ENCODE peak calls at places on chromosomes 16 and 17, in ten cellular contexts. I is NCI-H510A treated with DMSO at 0.1 percent for 48 hours, X is cardiac fibroblast, S is ovary, N is T-cell, T is naive B cell, O is cardiac muscle cell, A is WTC11, W is brain microvascular endothelial cell, V is Peyer's patch. G is an unnamed sample.

GRCh38 chr16:35909351-35909954 is 2450.0 kb downstream of the TP53TG3F start:
- DNase-seq in I (no peak), X (no peak), S (no peak), N (no peak), T (no peak), O (no peak), A (no peak), W (no peak), V (no peak), G (no peak)

GRCh38 chr16:66293932-66294331 is 72.6 kb upstream of the CDH5 start:
- DNase-seq in I (no peak), X (no peak), S (no peak), N (no peak), T (no peak), O (no peak), A (no peak), W (no peak), V (no peak), G (no peak)

GRCh38 chr17:66737524-66737923 is 97.4 kb upstream of the CACNG5 start:
- DNase-seq in I (peak; percentile 56), X (peak; percentile 21), S (peak; percentile 46), N (no peak), T (no peak), O (peak; percentile 47), A (peak; percentile 54), W (peak; percentile 66), V (no peak), G (no peak)

GRCh38 chr17:34384822-34385605 is 22.0 kb upstream of the CCL1 start:
- DNase-seq in I (no peak), X (no peak), S (no peak), N (no peak), T (no peak), O (no peak), A (no peak), W (no peak), V (no peak), G (peak; percentile 2)

GRCh38 chr16:2749476-2749875 is 3.0 kb upstream of the SRRM2 start:
- DNase-seq in I (no peak), X (no peak), S (no peak), N (no peak), T (no peak), O (no peak), A (no peak), W (no peak), V (no peak), G (no peak)

GRCh38 chr16:17416461-17417221 is 54.1 kb downstream of the XYLT1 start:
- DNase-seq in I (peak; percentile 64), X (peak; percentile 26), S (no peak), N (peak; percentile 28), T (peak; percentile 86), O (peak; percentile 59), A (peak; percentile 31), W (no peak), V (peak; percentile 83), G (no peak)

GRCh38 chr16:65634291-65634690 is 512.4 kb upstream of the CDH11 start:
- DNase-seq in I (no peak), X (no peak), S (no peak), N (no peak), T (no peak), O (no peak), A (peak; percentile 16), W (no peak), V (no peak), G (no peak)

GRCh38 chr16:30054959-30055553 is 10.5 kb upstream of the ALDOA start:
- DNase-seq in I (peak; percentile 47), X (no peak), S (no peak), N (no peak), T (no peak), O (peak; percentile 60), A (peak; percentile 84), W (no peak), V (no peak), G (no peak)

GRCh38 chr17:57989011-57989345 is 924 bp upstream of the VEZF1 start:
- DNase-seq in I (peak; percentile 62), X (peak; percentile 47), S (no peak), N (no peak), T (no peak), O (peak; percentile 38), A (no peak), W (peak; percentile 24), V (no peak), G (peak; percentile 55)

GRCh38 chr16:58286280-58286679 is 8.5 kb downstream of the PRSS54 start:
- DNase-seq in I (no peak), X (no peak), S (no peak), N (no peak), T (no peak), O (no peak), A (no peak), W (no peak), V (no peak), G (no peak)

GRCh38 chr17:67156269-67157199 is 88.5 kb downstream of the HELZ start:
- DNase-seq in I (no peak), X (peak; percentile 53), S (no peak), N (no peak), T (no peak), O (no peak), A (no peak), W (peak; percentile 33), V (no peak), G (no peak)

GRCh38 chr16:81873843-81874752 is 95.0 kb downstream of the PLCG2 start:
- DNase-seq in I (peak; percentile 11), X (peak; percentile 61), S (no peak), N (peak; percentile 38), T (peak; percentile 64), O (peak; percentile 75), A (peak; percentile 77), W (peak; percentile 48), V (peak; percentile 77), G (peak; percentile 64)

GRCh38 chr17:7083592-7083991 is 3.5 kb upstream of the CLEC10A start:
- DNase-seq in I (no peak), X (peak; percentile 41), S (no peak), N (no peak), T (no peak), O (no peak), A (no peak), W (peak; percentile 40), V (no peak), G (no peak)

GRCh38 chr17:4187076-4187475 is 44.1 kb downstream of the CYB5D2 start:
- DNase-seq in I (no peak), X (no peak), S (no peak), N (no peak), T (no peak), O (no peak), A (no peak), W (no peak), V (no peak), G (no peak)

GRCh38 chr17:31487648-31488263 is 96.3 kb downstream of the RAB11FIP4 start:
- DNase-seq in I (peak; percentile 90), X (peak; percentile 7), S (peak; percentile 88), N (peak; percentile 95), T (peak; percentile 92), O (peak; percentile 94), A (peak; percentile 96), W (peak; percentile 10), V (peak; percentile 98), G (peak; percentile 19)

GRCh38 chr17:40909351-40909750 is 24.3 kb upstream of the KRT20 start:
- DNase-seq in I (peak; percentile 85), X (peak; percentile 98), S (peak; percentile 77), N (peak; percentile 53), T (peak; percentile 59), O (peak; percentile 86), A (peak; percentile 79), W (peak; percentile 94), V (peak; percentile 52), G (peak; percentile 95)

GRCh38 chr16:65509172-65509571 is 387.3 kb upstream of the CDH11 start:
- DNase-seq in I (no peak), X (no peak), S (no peak), N (no peak), T (no peak), O (no peak), A (no peak), W (no peak), V (no peak), G (no peak)

GRCh38 chr16:86778978-86779377 is 200.6 kb downstream of the FOXL1 start:
- DNase-seq in I (no peak), X (no peak), S (no peak), N (no peak), T (no peak), O (no peak), A (no peak), W (no peak), V (no peak), G (no peak)

GRCh38 chr16:17921357-17921978 is 415.1 kb downstream of the NPIPA8 start:
- DNase-seq in I (no peak), X (peak; percentile 14), S (no peak), N (peak; percentile 13), T (no peak), O (peak; percentile 5), A (peak; percentile 71), W (no peak), V (peak; percentile 43), G (no peak)

GRCh38 chr16:56779956-56780355 is 50.0 kb downstream of the NUP93 start:
- DNase-seq in I (no peak), X (no peak), S (no peak), N (no peak), T (no peak), O (no peak), A (no peak), W (no peak), V (no peak), G (peak; percentile 43)

GRCh38 chr16:50259334-50260205 is 6.8 kb upstream of the ADCY7 start:
- DNase-seq in I (peak; percentile 51), X (peak; percentile 55), S (peak; percentile 71), N (no peak), T (no peak), O (no peak), A (no peak), W (no peak), V (peak; percentile 15), G (peak; percentile 75)

GRCh38 chr17:38349097-38349904 is 2.3 kb upstream of the SOCS7 start:
- DNase-seq in I (peak; percentile 97), X (peak; percentile 84), S (peak; percentile 83), N (peak; percentile 72), T (peak; percentile 71), O (peak; percentile 88), A (peak; percentile 90), W (peak; percentile 81), V (peak; percentile 84), G (peak; percentile 88)

GRCh38 chr16:84484579-84485254 is 19.7 kb downstream of the MEAK7 start:
- DNase-seq in I (peak; percentile 63), X (peak; percentile 72), S (peak; percentile 80), N (no peak), T (no peak), O (peak; percentile 62), A (peak; percentile 73), W (peak; percentile 62), V (peak; percentile 20), G (peak; percentile 37)

GRCh38 chr16:27531186-27531585 is 18.5 kb downstream of the GTF3C1 start:
- DNase-seq in I (no peak), X (no peak), S (no peak), N (no peak), T (no peak), O (no peak), A (no peak), W (no peak), V (no peak), G (peak; percentile 71)

GRCh38 chr16:87834668-87835473 is 34.4 kb downstream of the SLC7A5 start:
- DNase-seq in I (no peak), X (no peak), S (no peak), N (no peak), T (no peak), O (peak; percentile 87), A (no peak), W (no peak), V (no peak), G (peak; percentile 31)

GRCh38 chr16:21560462-21560861 is 38.9 kb upstream of the METTL9 start:
- DNase-seq in I (no peak), X (no peak), S (no peak), N (no peak), T (no peak), O (no peak), A (no peak), W (no peak), V (no peak), G (no peak)

GRCh38 chr17:6028294-6028693 is 41.9 kb upstream of the WSCD1 start:
- DNase-seq in I (no peak), X (no peak), S (no peak), N (no peak), T (no peak), O (no peak), A (no peak), W (no peak), V (no peak), G (no peak)

GRCh38 chr16:86078121-86078600 is 179.2 kb downstream of the IRF8 start:
- DNase-seq in I (no peak), X (no peak), S (no peak), N (no peak), T (no peak), O (no peak), A (no peak), W (no peak), V (no peak), G (no peak)